ENCODE peak calls at places on chromosomes 3 and 15, in ten cellular contexts. F is cardiac fibroblast; X is left ventricle myocardium superior; P is HuH-7.5; I is HCT116; U is AG04450; L is neural progenitor cell; G is stimulated activated CD4-positive, alpha-beta T cell treated with anti-CD3 and anti-CD28 coated beads, Interleukin-1b, Interleukin-23, amount 100 ng/mL, for 24 hours; C is NCI-H1105 treated with DMSO at 0.1 percent for 48 hours; K is activated CD8-positive, alpha-beta T cell treated with anti-CD3 and anti-CD28 coated beads for 36 hours. M is an unnamed sample.

GRCh38 chr3:21613372-21614070 is 137.5 kb downstream of the ZNF385D start:
- DNase-seq in F (no peak), X (no peak), P (no peak), I (no peak), U (no peak), L (no peak), G (no peak), C (no peak), K (no peak), M (no peak)

GRCh38 chr3:44984335-44984734 is 8.3 kb downstream of the EXOSC7 start:
- DNase-seq in F (no peak), X (no peak), P (no peak), I (no peak), U (no peak), L (no peak), G (no peak), C (no peak), K (no peak), M (no peak)

GRCh38 chr3:160180581-160181216 is 44.5 kb upstream of the C3orf80 start:
- DNase-seq in F (peak; percentile 57), X (no peak), P (no peak), I (no peak), U (no peak), L (peak; percentile 14), G (no peak), C (no peak), K (no peak), M (peak; percentile 78)

GRCh38 chr3:97744289-97744688 is 20.3 kb upstream of the ARL6 start:
- DNase-seq in F (no peak), X (no peak), P (no peak), I (no peak), U (no peak), L (no peak), G (no peak), C (no peak), K (no peak), M (no peak)

GRCh38 chr3:126472277-126473006 is 3.2 kb downstream of the ZXDC start:
- DNase-seq in F (peak; percentile 87), X (peak; percentile 53), P (peak; percentile 93), I (peak; percentile 12), U (no peak), L (no peak), G (no peak), C (peak; percentile 79), K (peak; percentile 45), M (no peak)

GRCh38 chr15:89460048-89460447 is 36.3 kb downstream of the RHCG start:
- DNase-seq in F (no peak), X (no peak), P (no peak), I (no peak), U (no peak), L (no peak), G (no peak), C (no peak), K (no peak), M (no peak)

GRCh38 chr3:129837057-129837631 is 56.4 kb downstream of the TMCC1 start:
- DNase-seq in F (no peak), X (no peak), P (no peak), I (no peak), U (no peak), L (no peak), G (no peak), C (no peak), K (no peak), M (peak; percentile 17)

GRCh38 chr3:63955830-63956545 is 43.8 kb upstream of the SCAANT1 start:
- DNase-seq in F (no peak), X (no peak), P (no peak), I (no peak), U (no peak), L (no peak), G (no peak), C (no peak), K (no peak), M (no peak)

GRCh38 chr3:172073262-172073915 is 34.0 kb downstream of the FNDC3B start:
- DNase-seq in F (no peak), X (no peak), P (no peak), I (no peak), U (no peak), L (no peak), G (no peak), C (no peak), K (no peak), M (no peak)

GRCh38 chr15:37921527-37922385 is 12.7 kb upstream of the TMCO5A start:
- DNase-seq in F (no peak), X (no peak), P (no peak), I (no peak), U (no peak), L (no peak), G (no peak), C (no peak), K (no peak), M (no peak)

GRCh38 chr3:12471228-12471627 is 13.1 kb upstream of the TSEN2 start:
- DNase-seq in F (no peak), X (no peak), P (no peak), I (peak; percentile 92), U (no peak), L (no peak), G (peak; percentile 52), C (no peak), K (peak; percentile 86), M (no peak)

GRCh38 chr3:185688808-185689207 is 102.7 kb downstream of the SENP2 start:
- DNase-seq in F (peak; percentile 99), X (no peak), P (no peak), I (peak; percentile 98), U (peak; percentile 90), L (no peak), G (no peak), C (no peak), K (peak; percentile 25), M (no peak)

GRCh38 chr15:66053991-66054390 is 184.7 kb downstream of the RAB11A start:
- DNase-seq in F (no peak), X (peak; percentile 66), P (no peak), I (no peak), U (no peak), L (no peak), G (no peak), C (no peak), K (no peak), M (no peak)

GRCh38 chr3:156433910-156434309 is 121.0 kb downstream of the SSR3 start:
- DNase-seq in F (peak; percentile 20), X (no peak), P (no peak), I (no peak), U (no peak), L (no peak), G (no peak), C (no peak), K (no peak), M (no peak)

GRCh38 chr15:29045717-29046116 is 159.9 kb downstream of the APBA2 start:
- DNase-seq in F (peak; percentile 55), X (no peak), P (no peak), I (no peak), U (no peak), L (no peak), G (no peak), C (no peak), K (peak; percentile 50), M (no peak)

GRCh38 chr15:73796266-73796939 is 43.3 kb upstream of the INSYN1 start:
- DNase-seq in F (no peak), X (peak; percentile 83), P (no peak), I (no peak), U (no peak), L (no peak), G (no peak), C (no peak), K (no peak), M (no peak)

GRCh38 chr3:150503402-150504099 is 42.7 kb downstream of the SERP1 start:
- DNase-seq in F (no peak), X (no peak), P (no peak), I (no peak), U (no peak), L (no peak), G (no peak), C (no peak), K (no peak), M (peak; percentile 17)

GRCh38 chr3:18670755-18671154 is 245.6 kb upstream of the SATB1 start:
- DNase-seq in F (no peak), X (no peak), P (no peak), I (no peak), U (no peak), L (no peak), G (no peak), C (no peak), K (no peak), M (no peak)

GRCh38 chr15:63803106-63803886 is 30.5 kb downstream of the HERC1 start:
- DNase-seq in F (no peak), X (no peak), P (no peak), I (no peak), U (no peak), L (no peak), G (no peak), C (peak; percentile 69), K (no peak), M (no peak)

GRCh38 chr3:46496745-46497555 is 826 bp upstream of the RTP3 start:
- DNase-seq in F (peak; percentile 32), X (no peak), P (no peak), I (no peak), U (no peak), L (peak; percentile 38), G (peak; percentile 11), C (no peak), K (peak; percentile 76), M (peak; percentile 43)

M was measured in NCI-H82.